ENCODE peak calls at places on chromosomes 13 and 19, in ten cellular contexts. H, N, Y, O, A, W, Q, R, C and B are unnamed samples.

GRCh38 chr19:2820112-2820702 is 539 bp downstream of the ZNF554 start:
- ATAC-seq in O (peak), Y (peak), N (peak), C (no peak), H (no peak), R (peak), W (peak), Q (peak), A (peak), B (peak)

GRCh38 chr13:111526922-111527321 is 206.5 kb downstream of the TEX29 start:
- ATAC-seq in R (no peak), C (no peak), Q (no peak), W (no peak), H (no peak), Y (no peak), A (no peak), N (no peak), O (no peak), B (no peak)

GRCh38 chr19:38401148-38401547 is 1.7 kb upstream of the FAM98C start:
- ATAC-seq in C (no peak), Y (no peak), Q (no peak), N (no peak), H (no peak), A (no peak), R (no peak), W (no peak), O (no peak), B (no peak)

GRCh38 chr13:91389186-91389585 is 9.2 kb upstream of the GPC5 start:
- ATAC-seq in R (no peak), O (no peak), A (no peak), W (no peak), H (no peak), C (no peak), N (no peak), Y (no peak), Q (no peak), B (no peak)

GRCh38 chr19:16363133-16363851 is 38.7 kb downstream of the KLF2 start:
- ATAC-seq in N (no peak), R (no peak), Y (no peak), W (peak), A (peak), H (no peak), O (no peak), Q (peak), C (no peak), B (no peak)

GRCh38 chr13:40191186-40191980 is 475.1 kb downstream of the FOXO1 start:
- ATAC-seq in Q (no peak), Y (no peak), H (no peak), O (no peak), W (no peak), N (no peak), A (no peak), C (peak), R (no peak), B (no peak)

GRCh38 chr13:46716821-46717220 is 80.1 kb downstream of the ESD start:
- ATAC-seq in A (no peak), Q (no peak), R (no peak), O (no peak), N (no peak), Y (no peak), H (no peak), C (no peak), W (no peak), B (no peak)

GRCh38 chr13:101711307-101712025 is 259.0 kb downstream of the ITGBL1 start:
- ATAC-seq in H (no peak), O (no peak), A (no peak), N (peak), Y (no peak), Q (no peak), R (no peak), C (peak), W (no peak), B (no peak)

GRCh38 chr13:74796126-74796643 is 662.0 kb upstream of the KLF12 start:
- ATAC-seq in Q (no peak), W (no peak), N (no peak), A (no peak), R (no peak), H (no peak), Y (no peak), C (no peak), O (no peak), B (no peak)

GRCh38 chr19:6587998-6588507 is 2.9 kb downstream of the CD70 start:
- ATAC-seq in H (no peak), R (no peak), Y (no peak), Q (no peak), C (no peak), N (peak), A (no peak), W (no peak), O (no peak), B (no peak)

GRCh38 chr19:4352701-4353121 is 9.3 kb downstream of the MPND start:
- ATAC-seq in Q (peak), H (peak), Y (peak), C (peak), N (peak), R (peak), A (peak), O (peak), W (peak), B (peak)

GRCh38 chr13:48492123-48493075 is 40.5 kb downstream of the RCBTB2 start:
- ATAC-seq in R (peak), Y (no peak), W (peak), N (peak), C (peak), H (peak), A (no peak), O (peak), Q (no peak), B (peak)

GRCh38 chr13:21399741-21400140 is 59.4 kb downstream of the ZDHHC20 start:
- ATAC-seq in N (peak), R (peak), C (no peak), H (peak), Q (no peak), A (no peak), W (no peak), O (no peak), Y (peak), B (no peak)

GRCh38 chr19:277581-278165 is 13.5 kb downstream of the PLPP2 start:
- ATAC-seq in Y (no peak), Q (peak), N (no peak), A (no peak), W (no peak), R (no peak), C (no peak), O (no peak), H (no peak), B (no peak)

GRCh38 chr13:23620613-23621315 is 50.6 kb downstream of the TNFRSF19 start:
- ATAC-seq in Q (no peak), N (no peak), A (peak), W (no peak), H (no peak), R (peak), Y (no peak), O (peak), C (peak), B (no peak)

GRCh38 chr19:6100284-6100915 is 9.9 kb downstream of the RFX2 start:
- ATAC-seq in N (peak), W (no peak), R (peak), Q (no peak), Y (no peak), A (no peak), C (no peak), H (peak), O (peak), B (peak)

GRCh38 chr13:27783111-27783510 is 9.2 kb upstream of the GSX1 start:
- ATAC-seq in O (no peak), Q (peak), R (no peak), C (peak), H (no peak), Y (peak), A (peak), W (peak), N (no peak), B (no peak)

GRCh38 chr13:21759503-21759902 is 88.6 kb downstream of the FGF9 start:
- ATAC-seq in N (no peak), C (no peak), W (no peak), Q (no peak), R (no peak), H (no peak), Y (no peak), O (no peak), A (no peak), B (no peak)

GRCh38 chr13:23743717-23744116 is 145.5 kb downstream of the MIPEP start:
- ATAC-seq in R (no peak), Q (no peak), A (no peak), Y (no peak), W (no peak), H (no peak), N (no peak), C (no peak), O (no peak), B (no peak)

GRCh38 chr19:33906578-33907335 is 110.1 kb downstream of the KCTD15 start:
- ATAC-seq in A (no peak), Y (no peak), R (no peak), N (peak), Q (peak), W (peak), C (peak), O (peak), H (no peak), B (peak)